ENCODE peak calls at places on chromosome 17, in six cellular contexts. One of them, this sample, is unnamed.

GRCh38 chr17:12637015-12637414 is 28.7 kb upstream of the MYOCD start:
- DNase-seq in NCI-H146: no peak
- DNase-seq in stimulated activated CD4-positive, alpha-beta T cell treated with anti-CD3 and anti-CD28 coated beads, Interleukin-4, amount 100 ng/mL, for 48 hours: no peak
- DNase-seq in effector memory CD4-positive, alpha-beta T cell: no peak
- DNase-seq in LoVo: no peak
- DNase-seq in fibroblast of pulmonary artery: peak; percentile 89
- DNase-seq in this sample: no peak

GRCh38 chr17:75087558-75088453 is at the start of gene SLC16A5:
- DNase-seq in NCI-H146: peak; percentile 80
- DNase-seq in stimulated activated CD4-positive, alpha-beta T cell treated with anti-CD3 and anti-CD28 coated beads, Interleukin-4, amount 100 ng/mL, for 48 hours: peak; percentile 37
- DNase-seq in effector memory CD4-positive, alpha-beta T cell: peak; percentile 25
- DNase-seq in LoVo: peak; percentile 90
- DNase-seq in fibroblast of pulmonary artery: peak; percentile 84
- DNase-seq in this sample: peak; percentile 92

GRCh38 chr17:66689192-66689591 is 145.7 kb upstream of the CACNG5 start:
- DNase-seq in NCI-H146: no peak
- DNase-seq in stimulated activated CD4-positive, alpha-beta T cell treated with anti-CD3 and anti-CD28 coated beads, Interleukin-4, amount 100 ng/mL, for 48 hours: no peak
- DNase-seq in effector memory CD4-positive, alpha-beta T cell: no peak
- DNase-seq in LoVo: no peak
- DNase-seq in fibroblast of pulmonary artery: no peak
- DNase-seq in this sample: peak; percentile 21

GRCh38 chr17:15468142-15468541 is 721 bp upstream of the CDRT4 start:
- DNase-seq in NCI-H146: no peak
- DNase-seq in stimulated activated CD4-positive, alpha-beta T cell treated with anti-CD3 and anti-CD28 coated beads, Interleukin-4, amount 100 ng/mL, for 48 hours: no peak
- DNase-seq in effector memory CD4-positive, alpha-beta T cell: no peak
- DNase-seq in LoVo: no peak
- DNase-seq in fibroblast of pulmonary artery: no peak
- DNase-seq in this sample: no peak

GRCh38 chr17:58920773-58921172 is 165.1 kb downstream of the PPM1E start:
- DNase-seq in NCI-H146: no peak
- DNase-seq in stimulated activated CD4-positive, alpha-beta T cell treated with anti-CD3 and anti-CD28 coated beads, Interleukin-4, amount 100 ng/mL, for 48 hours: no peak
- DNase-seq in effector memory CD4-positive, alpha-beta T cell: no peak
- DNase-seq in LoVo: no peak
- DNase-seq in fibroblast of pulmonary artery: no peak
- DNase-seq in this sample: no peak

GRCh38 chr17:19000531-19001011 is 4.0 kb downstream of the FAM83G start:
- DNase-seq in NCI-H146: no peak
- DNase-seq in stimulated activated CD4-positive, alpha-beta T cell treated with anti-CD3 and anti-CD28 coated beads, Interleukin-4, amount 100 ng/mL, for 48 hours: no peak
- DNase-seq in effector memory CD4-positive, alpha-beta T cell: no peak
- DNase-seq in LoVo: no peak
- DNase-seq in fibroblast of pulmonary artery: peak; percentile 68
- DNase-seq in this sample: no peak

GRCh38 chr17:64718058-64718457 is 56.0 kb upstream of the SMURF2 start:
- DNase-seq in NCI-H146: no peak
- DNase-seq in stimulated activated CD4-positive, alpha-beta T cell treated with anti-CD3 and anti-CD28 coated beads, Interleukin-4, amount 100 ng/mL, for 48 hours: no peak
- DNase-seq in effector memory CD4-positive, alpha-beta T cell: no peak
- DNase-seq in LoVo: no peak
- DNase-seq in fibroblast of pulmonary artery: no peak
- DNase-seq in this sample: no peak

GRCh38 chr17:78197147-78197830 is 10.1 kb downstream of the AFMID start:
- DNase-seq in NCI-H146: peak; percentile 46
- DNase-seq in stimulated activated CD4-positive, alpha-beta T cell treated with anti-CD3 and anti-CD28 coated beads, Interleukin-4, amount 100 ng/mL, for 48 hours: no peak
- DNase-seq in effector memory CD4-positive, alpha-beta T cell: no peak
- DNase-seq in LoVo: no peak
- DNase-seq in fibroblast of pulmonary artery: no peak
- DNase-seq in this sample: no peak

GRCh38 chr17:50127661-50128361 is 2.1 kb downstream of the SAMD14 start:
- DNase-seq in NCI-H146: no peak
- DNase-seq in stimulated activated CD4-positive, alpha-beta T cell treated with anti-CD3 and anti-CD28 coated beads, Interleukin-4, amount 100 ng/mL, for 48 hours: no peak
- DNase-seq in effector memory CD4-positive, alpha-beta T cell: no peak
- DNase-seq in LoVo: no peak
- DNase-seq in fibroblast of pulmonary artery: peak; percentile 40
- DNase-seq in this sample: peak; percentile 74

GRCh38 chr17:57988301-57989010 is 402 bp upstream of the VEZF1 start:
- DNase-seq in NCI-H146: peak; percentile 81
- DNase-seq in stimulated activated CD4-positive, alpha-beta T cell treated with anti-CD3 and anti-CD28 coated beads, Interleukin-4, amount 100 ng/mL, for 48 hours: peak; percentile 23
- DNase-seq in effector memory CD4-positive, alpha-beta T cell: no peak
- DNase-seq in LoVo: peak; percentile 75
- DNase-seq in fibroblast of pulmonary artery: peak; percentile 60
- DNase-seq in this sample: peak; percentile 78

GRCh38 chr17:3030096-3030495 is 33.3 kb downstream of the OR1D5 start:
- DNase-seq in NCI-H146: no peak
- DNase-seq in stimulated activated CD4-positive, alpha-beta T cell treated with anti-CD3 and anti-CD28 coated beads, Interleukin-4, amount 100 ng/mL, for 48 hours: no peak
- DNase-seq in effector memory CD4-positive, alpha-beta T cell: no peak
- DNase-seq in LoVo: no peak
- DNase-seq in fibroblast of pulmonary artery: peak; percentile 97
- DNase-seq in this sample: no peak

GRCh38 chr17:20155258-20156195 is 146.4 kb downstream of the SPECC1 start:
- DNase-seq in NCI-H146: peak; percentile 99
- DNase-seq in stimulated activated CD4-positive, alpha-beta T cell treated with anti-CD3 and anti-CD28 coated beads, Interleukin-4, amount 100 ng/mL, for 48 hours: peak; percentile 93
- DNase-seq in effector memory CD4-positive, alpha-beta T cell: peak; percentile 92
- DNase-seq in LoVo: peak; percentile 95
- DNase-seq in fibroblast of pulmonary artery: peak; percentile 93
- DNase-seq in this sample: peak; percentile 99

GRCh38 chr17:39800540-39800939 is 62.8 kb downstream of the GRB7 start:
- DNase-seq in NCI-H146: no peak
- DNase-seq in stimulated activated CD4-positive, alpha-beta T cell treated with anti-CD3 and anti-CD28 coated beads, Interleukin-4, amount 100 ng/mL, for 48 hours: no peak
- DNase-seq in effector memory CD4-positive, alpha-beta T cell: peak; percentile 24
- DNase-seq in LoVo: no peak
- DNase-seq in fibroblast of pulmonary artery: no peak
- DNase-seq in this sample: no peak

GRCh38 chr17:7882068-7882467 is 6.5 kb upstream of the CHD3 start:
- DNase-seq in NCI-H146: no peak
- DNase-seq in stimulated activated CD4-positive, alpha-beta T cell treated with anti-CD3 and anti-CD28 coated beads, Interleukin-4, amount 100 ng/mL, for 48 hours: no peak
- DNase-seq in effector memory CD4-positive, alpha-beta T cell: no peak
- DNase-seq in LoVo: no peak
- DNase-seq in fibroblast of pulmonary artery: no peak
- DNase-seq in this sample: no peak

GRCh38 chr17:82493517-82493840 is 26.1 kb upstream of the FOXK2 start:
- DNase-seq in NCI-H146: no peak
- DNase-seq in stimulated activated CD4-positive, alpha-beta T cell treated with anti-CD3 and anti-CD28 coated beads, Interleukin-4, amount 100 ng/mL, for 48 hours: no peak
- DNase-seq in effector memory CD4-positive, alpha-beta T cell: no peak
- DNase-seq in LoVo: no peak
- DNase-seq in fibroblast of pulmonary artery: no peak
- DNase-seq in this sample: no peak

GRCh38 chr17:55285340-55286301 is 20.9 kb downstream of the HLF start:
- DNase-seq in NCI-H146: no peak
- DNase-seq in stimulated activated CD4-positive, alpha-beta T cell treated with anti-CD3 and anti-CD28 coated beads, Interleukin-4, amount 100 ng/mL, for 48 hours: no peak
- DNase-seq in effector memory CD4-positive, alpha-beta T cell: no peak
- DNase-seq in LoVo: no peak
- DNase-seq in fibroblast of pulmonary artery: peak; percentile 76
- DNase-seq in this sample: no peak

GRCh38 chr17:30975042-30975820 is 4.4 kb downstream of the RNF135 start:
- DNase-seq in NCI-H146: no peak
- DNase-seq in stimulated activated CD4-positive, alpha-beta T cell treated with anti-CD3 and anti-CD28 coated beads, Interleukin-4, amount 100 ng/mL, for 48 hours: no peak
- DNase-seq in effector memory CD4-positive, alpha-beta T cell: no peak
- DNase-seq in LoVo: no peak
- DNase-seq in fibroblast of pulmonary artery: no peak
- DNase-seq in this sample: no peak

GRCh38 chr17:39716879-39717536 is 13.3 kb downstream of the MIEN1 start:
- DNase-seq in NCI-H146: no peak
- DNase-seq in stimulated activated CD4-positive, alpha-beta T cell treated with anti-CD3 and anti-CD28 coated beads, Interleukin-4, amount 100 ng/mL, for 48 hours: no peak
- DNase-seq in effector memory CD4-positive, alpha-beta T cell: no peak
- DNase-seq in LoVo: no peak
- DNase-seq in fibroblast of pulmonary artery: no peak
- DNase-seq in this sample: no peak

GRCh38 chr17:2881295-2881694 is 85.1 kb downstream of the RAP1GAP2 start:
- DNase-seq in NCI-H146: no peak
- DNase-seq in stimulated activated CD4-positive, alpha-beta T cell treated with anti-CD3 and anti-CD28 coated beads, Interleukin-4, amount 100 ng/mL, for 48 hours: no peak
- DNase-seq in effector memory CD4-positive, alpha-beta T cell: no peak
- DNase-seq in LoVo: no peak
- DNase-seq in fibroblast of pulmonary artery: no peak
- DNase-seq in this sample: no peak

GRCh38 chr17:62720126-62720850 is 87.8 kb downstream of the MARCHF10 start:
- DNase-seq in NCI-H146: no peak
- DNase-seq in stimulated activated CD4-positive, alpha-beta T cell treated with anti-CD3 and anti-CD28 coated beads, Interleukin-4, amount 100 ng/mL, for 48 hours: no peak
- DNase-seq in effector memory CD4-positive, alpha-beta T cell: no peak
- DNase-seq in LoVo: no peak
- DNase-seq in fibroblast of pulmonary artery: no peak
- DNase-seq in this sample: peak; percentile 24

GRCh38 chr17:45129426-45129939 is 2.8 kb downstream of the PLCD3 start:
- DNase-seq in NCI-H146: no peak
- DNase-seq in stimulated activated CD4-positive, alpha-beta T cell treated with anti-CD3 and anti-CD28 coated beads, Interleukin-4, amount 100 ng/mL, for 48 hours: no peak
- DNase-seq in effector memory CD4-positive, alpha-beta T cell: no peak
- DNase-seq in LoVo: peak; percentile 54
- DNase-seq in fibroblast of pulmonary artery: no peak
- DNase-seq in this sample: no peak

This sample was measured in NB4.